ENCODE peak calls at places on chromosomes 1 and 21, in five cellular contexts. One of them, this sample, is unnamed.

GRCh38 chr1:27605796-27606707 is 2.1 kb upstream of the AHDC1 start:
- DNase-seq in choroid plexus epithelial cell: peak
- DNase-seq in effector memory CD4-positive, alpha-beta T cell: peak
- DNase-seq in keratinocyte: no peak
- DNase-seq in NB4: peak
- DNase-seq in this sample: peak

GRCh38 chr1:80054129-80054528 is 1047.6 kb upstream of the ADGRL4 start:
- DNase-seq in choroid plexus epithelial cell: peak
- DNase-seq in effector memory CD4-positive, alpha-beta T cell: no peak
- DNase-seq in keratinocyte: peak
- DNase-seq in NB4: peak
- DNase-seq in this sample: peak

GRCh38 chr21:23160914-23161313 is 2162.7 kb downstream of the NCAM2 start:
- DNase-seq in choroid plexus epithelial cell: peak
- DNase-seq in effector memory CD4-positive, alpha-beta T cell: no peak
- DNase-seq in keratinocyte: no peak
- DNase-seq in NB4: no peak
- DNase-seq in this sample: no peak

GRCh38 chr1:198359024-198359653 is 181.3 kb downstream of the ATP6V1G3 start:
- DNase-seq in choroid plexus epithelial cell: peak
- DNase-seq in effector memory CD4-positive, alpha-beta T cell: no peak
- DNase-seq in keratinocyte: no peak
- DNase-seq in NB4: peak
- DNase-seq in this sample: peak

GRCh38 chr1:29851666-29852065 is 615.3 kb downstream of the PTPRU start:
- DNase-seq in choroid plexus epithelial cell: no peak
- DNase-seq in effector memory CD4-positive, alpha-beta T cell: no peak
- DNase-seq in keratinocyte: no peak
- DNase-seq in NB4: no peak
- DNase-seq in this sample: no peak

GRCh38 chr1:36359911-36360310 is 25.8 kb downstream of the STK40 start:
- DNase-seq in choroid plexus epithelial cell: peak
- DNase-seq in effector memory CD4-positive, alpha-beta T cell: no peak
- DNase-seq in keratinocyte: no peak
- DNase-seq in NB4: no peak
- DNase-seq in this sample: no peak

GRCh38 chr21:41706678-41707077 is 60.2 kb downstream of the RIPK4 start:
- DNase-seq in choroid plexus epithelial cell: peak
- DNase-seq in effector memory CD4-positive, alpha-beta T cell: no peak
- DNase-seq in keratinocyte: no peak
- DNase-seq in NB4: no peak
- DNase-seq in this sample: peak

GRCh38 chr1:91684599-91685196 is 184.0 kb downstream of the CDC7 start:
- DNase-seq in choroid plexus epithelial cell: peak
- DNase-seq in effector memory CD4-positive, alpha-beta T cell: no peak
- DNase-seq in keratinocyte: no peak
- DNase-seq in NB4: no peak
- DNase-seq in this sample: peak

GRCh38 chr21:36135391-36136094 is 664 bp downstream of the CBR3 start:
- DNase-seq in choroid plexus epithelial cell: peak
- DNase-seq in effector memory CD4-positive, alpha-beta T cell: no peak
- DNase-seq in keratinocyte: peak
- DNase-seq in NB4: peak
- DNase-seq in this sample: peak

GRCh38 chr1:31412732-31413404 is at the start of gene SERINC2:
- DNase-seq in choroid plexus epithelial cell: no peak
- DNase-seq in effector memory CD4-positive, alpha-beta T cell: no peak
- DNase-seq in keratinocyte: no peak
- DNase-seq in NB4: peak
- DNase-seq in this sample: no peak
- H3K4me3 ChIP-seq in choroid plexus epithelial cell: peak
- H3K4me3 ChIP-seq in effector memory CD4-positive, alpha-beta T cell: peak
- H3K4me3 ChIP-seq in keratinocyte: peak
- H3K4me3 ChIP-seq in NB4: peak
- H3K4me3 ChIP-seq in this sample: peak

DNA sequence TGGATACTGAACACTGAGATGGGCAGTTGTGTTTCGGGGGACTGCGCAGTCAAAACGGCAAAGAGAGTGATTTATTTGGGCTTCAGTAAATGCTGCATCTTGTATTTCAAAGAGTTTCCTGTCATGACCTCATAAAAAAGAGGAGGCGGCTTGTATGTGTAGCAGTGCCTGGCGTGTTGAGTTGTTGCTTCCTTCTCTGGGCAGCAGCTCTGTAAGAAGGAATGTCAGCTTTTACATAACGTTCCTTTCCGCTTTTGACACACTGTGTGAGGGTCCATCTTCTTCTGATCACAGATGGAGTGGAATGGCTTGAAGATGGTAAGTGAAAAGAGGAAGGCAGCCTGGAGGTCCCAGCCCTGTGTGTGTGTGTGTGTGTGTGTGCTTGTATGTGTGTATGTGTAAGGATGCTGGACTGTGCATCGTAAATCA is 941 bp downstream of the ELAVL4 start:
- DNase-seq in choroid plexus epithelial cell: peak
- DNase-seq in effector memory CD4-positive, alpha-beta T cell: no peak
- DNase-seq in keratinocyte: no peak
- DNase-seq in NB4: peak
- DNase-seq in this sample: no peak
- H3K4me3 ChIP-seq in choroid plexus epithelial cell: no peak
- H3K4me3 ChIP-seq in effector memory CD4-positive, alpha-beta T cell: no peak
- H3K4me3 ChIP-seq in keratinocyte: no peak
- H3K4me3 ChIP-seq in NB4: no peak
- H3K4me3 ChIP-seq in this sample: no peak

DNA sequence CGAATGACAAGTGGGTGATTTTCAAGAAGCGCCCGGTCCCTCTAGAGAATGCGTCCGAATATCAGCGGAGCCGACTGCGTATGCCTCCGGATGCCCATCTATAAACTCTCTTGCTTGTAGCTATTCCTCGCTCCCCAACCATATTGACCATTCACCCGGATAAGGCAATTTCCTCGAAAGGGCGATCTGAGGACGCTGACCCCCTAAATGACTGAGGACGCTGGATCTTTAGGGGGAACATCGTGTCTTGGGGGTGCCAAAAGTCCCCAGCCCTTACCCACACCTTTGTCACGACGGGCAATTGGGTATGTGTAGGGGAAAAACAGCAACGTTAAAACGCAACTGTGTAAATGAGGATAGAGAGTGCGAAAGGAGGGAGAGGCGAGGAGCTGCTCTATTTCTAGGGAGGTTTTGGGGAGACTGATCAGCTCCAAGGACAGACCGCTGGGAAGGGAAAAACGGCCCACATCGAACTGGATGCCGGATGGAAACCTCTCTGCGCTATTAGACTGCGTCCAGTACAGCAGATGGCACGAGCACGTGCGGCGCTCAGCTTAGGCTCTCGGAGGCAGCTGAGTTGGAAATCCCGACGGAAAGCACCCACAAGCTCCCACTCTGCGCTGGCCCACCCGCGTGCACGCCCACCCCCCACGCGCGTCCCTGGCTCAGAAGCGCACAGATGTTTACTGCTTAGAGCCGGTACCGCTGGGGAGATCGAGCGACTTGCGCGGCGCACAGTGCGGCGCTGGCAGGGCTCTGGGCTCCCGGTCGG is 2.9 kb upstream of the PRRX1 start:
- DNase-seq in choroid plexus epithelial cell: no peak
- DNase-seq in effector memory CD4-positive, alpha-beta T cell: no peak
- DNase-seq in keratinocyte: no peak
- DNase-seq in NB4: no peak
- DNase-seq in this sample: peak
- H3K4me3 ChIP-seq in choroid plexus epithelial cell: peak
- H3K4me3 ChIP-seq in effector memory CD4-positive, alpha-beta T cell: no peak
- H3K4me3 ChIP-seq in keratinocyte: peak
- H3K4me3 ChIP-seq in NB4: no peak
- H3K4me3 ChIP-seq in this sample: peak

GRCh38 chr21:37914211-37914900 is 1.9 kb downstream of the KCNJ6 start:
- DNase-seq in choroid plexus epithelial cell: peak
- DNase-seq in effector memory CD4-positive, alpha-beta T cell: no peak
- DNase-seq in keratinocyte: no peak
- DNase-seq in NB4: peak
- DNase-seq in this sample: peak

GRCh38 chr21:37915516-37915915 is 741 bp downstream of the KCNJ6 start:
- DNase-seq in choroid plexus epithelial cell: no peak
- DNase-seq in effector memory CD4-positive, alpha-beta T cell: no peak
- DNase-seq in keratinocyte: no peak
- DNase-seq in NB4: no peak
- DNase-seq in this sample: no peak

GRCh38 chr21:37917612-37918011 is 1.4 kb upstream of the KCNJ6 start:
- DNase-seq in choroid plexus epithelial cell: peak
- DNase-seq in effector memory CD4-positive, alpha-beta T cell: no peak
- DNase-seq in keratinocyte: no peak
- DNase-seq in NB4: no peak
- DNase-seq in this sample: peak

GRCh38 chr21:37916795-37917142 is 512 bp upstream of the KCNJ6 start:
- DNase-seq in choroid plexus epithelial cell: peak
- DNase-seq in effector memory CD4-positive, alpha-beta T cell: no peak
- DNase-seq in keratinocyte: no peak
- DNase-seq in NB4: no peak
- DNase-seq in this sample: no peak

DNA sequence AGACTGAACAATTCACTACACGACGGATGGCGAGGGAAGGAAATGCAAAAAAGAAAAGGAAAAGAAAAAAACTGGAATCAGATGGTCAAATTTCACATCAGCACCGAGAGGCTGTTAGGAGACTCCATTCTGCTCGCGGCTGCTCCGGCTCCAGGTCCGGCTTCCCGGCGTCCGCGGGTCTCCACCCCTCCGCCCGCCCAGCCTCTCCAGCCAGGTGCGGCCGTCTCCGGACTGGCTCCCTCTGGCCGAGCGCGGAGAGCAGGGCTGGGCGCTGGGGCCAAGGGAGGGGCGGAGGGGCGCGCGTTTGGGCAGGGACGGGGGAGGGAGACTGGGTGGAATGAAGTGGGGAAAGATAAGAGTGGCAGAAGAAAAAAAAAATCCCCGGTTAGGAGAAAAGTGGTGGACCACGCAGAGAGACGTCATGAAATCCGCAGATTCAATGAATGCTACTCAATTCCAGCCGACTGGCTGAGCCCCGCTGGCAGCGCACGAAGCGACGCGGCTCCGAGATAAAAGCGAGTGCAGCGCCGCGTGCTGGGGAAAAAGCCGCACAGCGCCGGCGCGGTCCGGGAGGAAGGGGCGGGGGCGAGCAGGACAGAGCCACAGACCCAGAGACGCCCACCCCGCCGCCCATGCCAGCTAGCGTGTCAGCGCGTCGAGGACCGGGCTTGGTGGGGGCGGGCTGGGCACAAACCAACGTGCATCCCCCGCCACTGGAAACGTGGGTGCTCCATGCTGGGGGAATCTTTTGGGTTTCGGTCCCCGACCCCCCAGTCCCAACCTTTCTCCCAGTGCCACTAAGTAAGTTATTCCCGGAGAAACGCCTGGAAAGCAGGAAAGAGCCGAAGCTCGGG is at the start of gene KCNJ6:
- DNase-seq in choroid plexus epithelial cell: peak
- DNase-seq in effector memory CD4-positive, alpha-beta T cell: no peak
- DNase-seq in keratinocyte: no peak
- DNase-seq in NB4: peak
- DNase-seq in this sample: peak
- H3K4me3 ChIP-seq in choroid plexus epithelial cell: peak
- H3K4me3 ChIP-seq in effector memory CD4-positive, alpha-beta T cell: no peak
- H3K4me3 ChIP-seq in keratinocyte: no peak
- H3K4me3 ChIP-seq in NB4: no peak
- H3K4me3 ChIP-seq in this sample: peak

DNA sequence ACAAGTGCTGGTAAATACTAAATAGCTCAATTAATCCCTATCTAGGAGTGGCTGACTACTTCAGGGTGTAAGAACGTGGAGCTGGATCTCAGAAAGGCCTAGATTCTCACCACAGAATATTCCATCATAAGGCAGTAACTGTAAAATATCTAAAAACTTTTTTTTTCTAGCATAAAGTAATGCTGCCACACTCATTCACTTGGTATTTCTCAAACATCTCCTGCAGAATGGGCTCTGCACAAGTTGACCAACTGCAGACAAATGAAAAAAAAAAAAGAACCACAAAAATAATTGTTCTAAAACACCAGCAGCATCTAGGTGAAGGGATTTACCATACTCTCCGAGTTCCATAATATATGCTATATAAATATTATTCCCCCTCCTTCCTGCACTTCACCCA is 9.0 kb downstream of the VSIG8 start:
- DNase-seq in choroid plexus epithelial cell: peak
- DNase-seq in effector memory CD4-positive, alpha-beta T cell: no peak
- DNase-seq in keratinocyte: no peak
- DNase-seq in NB4: no peak
- DNase-seq in this sample: no peak
- H3K4me3 ChIP-seq in choroid plexus epithelial cell: no peak
- H3K4me3 ChIP-seq in effector memory CD4-positive, alpha-beta T cell: no peak
- H3K4me3 ChIP-seq in keratinocyte: no peak
- H3K4me3 ChIP-seq in NB4: no peak
- H3K4me3 ChIP-seq in this sample: no peak

GRCh38 chr1:181482521-181483083 is 715 bp upstream of the CACNA1E start:
- DNase-seq in choroid plexus epithelial cell: no peak
- DNase-seq in effector memory CD4-positive, alpha-beta T cell: no peak
- DNase-seq in keratinocyte: no peak
- DNase-seq in NB4: peak
- DNase-seq in this sample: no peak
- H3K4me3 ChIP-seq in choroid plexus epithelial cell: no peak
- H3K4me3 ChIP-seq in effector memory CD4-positive, alpha-beta T cell: no peak
- H3K4me3 ChIP-seq in keratinocyte: peak
- H3K4me3 ChIP-seq in NB4: no peak
- H3K4me3 ChIP-seq in this sample: no peak

GRCh38 chr1:150121236-150121862 is 28.4 kb upstream of the PLEKHO1 start:
- DNase-seq in choroid plexus epithelial cell: peak
- DNase-seq in effector memory CD4-positive, alpha-beta T cell: no peak
- DNase-seq in keratinocyte: no peak
- DNase-seq in NB4: no peak
- DNase-seq in this sample: peak
- H3K4me3 ChIP-seq in choroid plexus epithelial cell: no peak
- H3K4me3 ChIP-seq in effector memory CD4-positive, alpha-beta T cell: no peak
- H3K4me3 ChIP-seq in keratinocyte: no peak
- H3K4me3 ChIP-seq in NB4: no peak
- H3K4me3 ChIP-seq in this sample: no peak

DNA sequence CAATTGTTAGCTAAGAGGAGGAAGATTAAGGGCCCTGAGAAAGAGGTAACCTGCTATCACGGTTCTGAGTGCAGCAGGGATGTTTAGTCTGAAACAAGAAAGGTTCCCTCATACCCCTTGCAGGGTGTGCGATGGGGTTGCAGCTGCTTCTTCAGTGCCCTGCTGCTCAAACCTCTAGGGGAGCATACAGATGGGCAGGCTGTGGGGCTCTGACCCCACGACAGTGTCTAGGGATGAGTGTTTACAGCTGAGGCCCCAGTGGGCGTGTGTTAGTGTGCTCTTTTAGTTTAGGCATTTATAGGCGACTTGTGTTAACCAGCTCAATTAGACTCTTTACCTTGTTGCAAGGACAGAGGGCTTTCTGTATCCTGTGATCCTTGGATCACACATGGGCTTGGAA is 41.3 kb upstream of the PLA2G5 start:
- DNase-seq in choroid plexus epithelial cell: no peak
- DNase-seq in effector memory CD4-positive, alpha-beta T cell: no peak
- DNase-seq in keratinocyte: no peak
- DNase-seq in NB4: no peak
- DNase-seq in this sample: no peak
- H3K4me3 ChIP-seq in choroid plexus epithelial cell: no peak
- H3K4me3 ChIP-seq in effector memory CD4-positive, alpha-beta T cell: no peak
- H3K4me3 ChIP-seq in keratinocyte: no peak
- H3K4me3 ChIP-seq in NB4: no peak
- H3K4me3 ChIP-seq in this sample: peak

This sample was measured in fibroblast of pulmonary artery.